ENCODE peak calls at places on chromosome 7, in four cellular contexts. I is lung, F is dorsolateral prefrontal cortex, K is GM12865. U is an unnamed sample.

GRCh38 chr7:137266764-137267163 is 76.8 kb downstream of the PTN start:
- DNase-seq in I (no peak), K (no peak), F (no peak), U (no peak)

GRCh38 chr7:137628211-137628610 is 218.6 kb downstream of the DGKI start:
- DNase-seq in I (no peak), F (peak; percentile 56), K (no peak), U (no peak)

GRCh38 chr7:12146813-12147212 is 64.3 kb upstream of the TMEM106B start:
- DNase-seq in I (no peak), K (no peak), F (no peak), U (no peak)

GRCh38 chr7:30032310-30033125 is 4.3 kb downstream of the PLEKHA8 start:
- DNase-seq in I (no peak), K (no peak), F (no peak), U (peak; percentile 71)

GRCh38 chr7:916291-916941 is 38.1 kb downstream of the ADAP1 start:
- DNase-seq in F (peak; percentile 46), I (no peak), K (no peak), U (no peak)

GRCh38 chr7:89042963-89043362 is 247.4 kb upstream of the TEX47 start:
- DNase-seq in I (no peak), F (no peak), K (no peak), U (no peak)

GRCh38 chr7:50393547-50394252 is 56.5 kb downstream of the FIGNL1 start:
- DNase-seq in F (no peak), K (peak; percentile 73), I (no peak), U (no peak)

GRCh38 chr7:39428221-39428620 is 138.0 kb upstream of the YAE1 start:
- DNase-seq in I (no peak), K (no peak), F (no peak), U (peak; percentile 86)

GRCh38 chr7:65004575-65004974 is 1.9 kb downstream of the ERV3-1 start:
- DNase-seq in I (no peak), K (no peak), F (no peak), U (no peak)

GRCh38 chr7:3243680-3244079 is 57.4 kb upstream of the SDK1 start:
- DNase-seq in F (no peak), I (no peak), K (no peak), U (no peak)

GRCh38 chr7:80724249-80724871 is 85.9 kb downstream of the CD36 start:
- DNase-seq in I (no peak), K (no peak), F (no peak), U (peak; percentile 99)

GRCh38 chr7:96016056-96016455 is 243.7 kb downstream of the DYNC1I1 start:
- DNase-seq in F (no peak), I (no peak), K (no peak), U (peak; percentile 64)

GRCh38 chr7:52006674-52007073 is 690.1 kb upstream of the COBL start:
- DNase-seq in K (no peak), F (no peak), I (no peak), U (no peak)

GRCh38 chr7:107469836-107470416 is at the start of gene GPR22:
- DNase-seq in F (no peak), K (no peak), I (no peak), U (no peak)

GRCh38 chr7:137081694-137082093 is 213.2 kb downstream of the CHRM2 start:
- DNase-seq in F (no peak), I (peak; percentile 45), K (no peak), U (peak; percentile 98)

GRCh38 chr7:18570890-18571478 is 75.4 kb downstream of the HDAC9 start:
- DNase-seq in K (no peak), I (no peak), F (no peak), U (peak; percentile 64)

GRCh38 chr7:149690688-149691446 is 82.5 kb downstream of the ZNF467 start:
- DNase-seq in K (peak; percentile 14), F (no peak), I (no peak), U (peak; percentile 90)

DNA sequence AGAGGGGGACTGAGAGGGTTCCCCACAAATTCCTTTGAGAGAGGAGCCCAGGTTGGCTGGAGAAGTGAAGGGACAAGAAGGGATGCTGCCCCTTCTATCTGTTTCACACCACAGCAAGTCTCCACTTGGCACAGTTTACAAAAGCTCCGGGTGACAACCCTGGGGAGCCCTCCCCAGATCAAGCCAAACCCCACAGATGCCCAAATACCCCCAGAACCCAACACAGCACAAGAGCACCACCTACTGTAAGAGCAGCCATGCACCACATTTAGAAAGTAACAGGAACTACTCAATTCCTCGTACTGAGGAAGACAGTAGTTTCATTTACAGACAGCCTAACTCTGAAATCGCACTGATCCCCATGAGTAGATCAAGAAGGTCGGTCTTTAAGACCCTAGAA is 67.8 kb upstream of the ATP6V0A4 start:
- DNase-seq in K (peak; percentile 38), F (no peak), I (no peak), U (no peak)
- TF ChIP-seq CTCF in K (peak; percentile 52), F (no peak), I (peak; percentile 4), U (no peak)

DNA sequence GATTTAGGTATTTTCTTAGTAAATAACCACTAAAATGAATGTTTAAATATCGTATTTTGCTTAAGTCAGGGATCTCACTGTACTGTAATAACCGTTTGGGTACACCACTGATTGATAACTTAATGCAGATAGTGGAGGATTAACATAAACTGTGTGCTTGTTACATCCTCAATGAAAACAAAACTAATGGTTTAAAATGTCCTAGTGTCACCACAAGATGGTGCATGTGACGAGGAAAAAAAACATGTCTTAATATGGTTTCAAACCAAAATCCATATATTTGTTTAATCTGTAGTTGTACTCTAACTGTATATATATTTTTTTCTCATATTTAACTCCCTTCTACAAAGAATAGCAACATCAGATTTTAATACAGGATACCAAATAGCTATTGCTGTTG is 19.2 kb downstream of the ARMC10 start:
- DNase-seq in F (no peak), K (no peak), I (no peak), U (no peak)
- TF ChIP-seq CTCF in F (peak; percentile 48), K (no peak), I (no peak), U (no peak)

DNA sequence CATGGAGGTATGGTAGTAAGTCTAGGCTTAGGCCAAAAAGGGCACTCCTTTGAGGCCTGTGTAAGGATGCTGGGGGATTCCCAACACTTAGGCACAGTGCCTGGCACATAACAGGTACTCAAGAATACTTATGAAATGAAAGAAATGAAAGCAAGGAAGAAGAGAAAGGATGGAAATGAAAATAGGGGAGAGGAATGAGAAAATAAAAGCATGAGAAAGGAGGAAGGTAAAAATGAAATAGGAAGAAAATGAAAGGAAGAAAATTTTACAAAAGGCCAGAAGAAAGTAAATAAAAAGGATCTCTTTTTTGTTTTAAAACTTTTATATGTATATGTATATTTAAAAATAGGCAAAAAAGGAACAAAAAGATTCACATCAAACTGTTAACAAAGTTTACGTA is 146.3 kb downstream of the SKAP2 start:
- DNase-seq in K (no peak), I (no peak), F (no peak), U (no peak)
- TF ChIP-seq CTCF in K (no peak), I (no peak), F (no peak), U (no peak)

GRCh38 chr7:129433823-129434171 is 435 bp upstream of the STRIP2 start:
- DNase-seq in F (peak; percentile 49), I (no peak), K (no peak), U (no peak)
- TF ChIP-seq CTCF in F (no peak), I (no peak), K (no peak), U (peak; percentile 22)

GRCh38 chr7:55491346-55491745 is 81.0 kb downstream of the VOPP1 start:
- DNase-seq in F (no peak), K (no peak), I (no peak), U (no peak)

GRCh38 chr7:55490099-55490498 is 82.2 kb downstream of the VOPP1 start:
- DNase-seq in F (no peak), K (no peak), I (no peak), U (no peak)

GRCh38 chr7:55494951-55495350 is 77.4 kb downstream of the VOPP1 start:
- DNase-seq in K (no peak), F (no peak), I (no peak), U (no peak)

GRCh38 chr7:55496906-55497305 is 75.4 kb downstream of the VOPP1 start:
- DNase-seq in F (no peak), K (no peak), I (no peak), U (no peak)

GRCh38 chr7:55493416-55493815 is 78.9 kb downstream of the VOPP1 start:
- DNase-seq in I (no peak), K (no peak), F (no peak), U (no peak)
- TF ChIP-seq CTCF in I (no peak), K (no peak), F (no peak), U (no peak)